ENCODE peak calls at places on chromosomes 5 and 9, in ten cellular contexts. One of them, this sample, is unnamed.

GRCh38 chr9:81499571-81499970 is 189.8 kb downstream of the TLE1 start:
- DNase-seq in right cardiac atrium: no peak
- DNase-seq in Peyer's patch: no peak
- DNase-seq in mammary epithelial cell: no peak
- DNase-seq in psoas muscle: no peak
- DNase-seq in HCT116: no peak
- DNase-seq in CD8-positive, alpha-beta memory T cell: no peak
- DNase-seq in testis: no peak
- DNase-seq in cardiac fibroblast: no peak
- DNase-seq in BJ: no peak
- DNase-seq in this sample: no peak

GRCh38 chr9:90827181-90827866 is 25.7 kb downstream of the SYK start:
- DNase-seq in testis: no peak
- DNase-seq in HCT116: no peak
- DNase-seq in BJ: no peak
- DNase-seq in Peyer's patch: peak
- DNase-seq in CD8-positive, alpha-beta memory T cell: no peak
- DNase-seq in mammary epithelial cell: no peak
- DNase-seq in psoas muscle: no peak
- DNase-seq in cardiac fibroblast: no peak
- DNase-seq in right cardiac atrium: no peak
- DNase-seq in this sample: peak

GRCh38 chr9:2140600-2141223 is 125.6 kb downstream of the SMARCA2 start:
- DNase-seq in HCT116: no peak
- DNase-seq in CD8-positive, alpha-beta memory T cell: no peak
- DNase-seq in testis: no peak
- DNase-seq in psoas muscle: no peak
- DNase-seq in cardiac fibroblast: no peak
- DNase-seq in BJ: no peak
- DNase-seq in mammary epithelial cell: no peak
- DNase-seq in right cardiac atrium: peak
- DNase-seq in Peyer's patch: no peak
- DNase-seq in this sample: no peak

GRCh38 chr5:66933066-66933465 is 263.5 kb downstream of the CD180 start:
- DNase-seq in right cardiac atrium: no peak
- DNase-seq in Peyer's patch: no peak
- DNase-seq in HCT116: no peak
- DNase-seq in cardiac fibroblast: peak
- DNase-seq in testis: no peak
- DNase-seq in BJ: peak
- DNase-seq in mammary epithelial cell: peak
- DNase-seq in CD8-positive, alpha-beta memory T cell: no peak
- DNase-seq in psoas muscle: no peak
- DNase-seq in this sample: no peak

GRCh38 chr9:90296539-90296938 is 346.1 kb downstream of the DIRAS2 start:
- DNase-seq in testis: no peak
- DNase-seq in cardiac fibroblast: no peak
- DNase-seq in BJ: no peak
- DNase-seq in right cardiac atrium: no peak
- DNase-seq in mammary epithelial cell: no peak
- DNase-seq in HCT116: no peak
- DNase-seq in Peyer's patch: no peak
- DNase-seq in psoas muscle: no peak
- DNase-seq in CD8-positive, alpha-beta memory T cell: no peak
- DNase-seq in this sample: no peak

GRCh38 chr5:167816354-167816753 is 475.1 kb upstream of the WWC1 start:
- DNase-seq in mammary epithelial cell: no peak
- DNase-seq in psoas muscle: no peak
- DNase-seq in cardiac fibroblast: peak
- DNase-seq in HCT116: no peak
- DNase-seq in right cardiac atrium: no peak
- DNase-seq in CD8-positive, alpha-beta memory T cell: no peak
- DNase-seq in testis: no peak
- DNase-seq in Peyer's patch: no peak
- DNase-seq in BJ: no peak
- DNase-seq in this sample: no peak

GRCh38 chr5:139912158-139912557 is 116.5 kb downstream of the PSD2 start:
- DNase-seq in BJ: no peak
- DNase-seq in HCT116: no peak
- DNase-seq in right cardiac atrium: no peak
- DNase-seq in CD8-positive, alpha-beta memory T cell: no peak
- DNase-seq in psoas muscle: no peak
- DNase-seq in cardiac fibroblast: no peak
- DNase-seq in Peyer's patch: no peak
- DNase-seq in testis: peak
- DNase-seq in mammary epithelial cell: no peak
- DNase-seq in this sample: no peak

GRCh38 chr5:15785636-15786035 is 285.7 kb downstream of the FBXL7 start:
- DNase-seq in right cardiac atrium: no peak
- DNase-seq in CD8-positive, alpha-beta memory T cell: no peak
- DNase-seq in HCT116: no peak
- DNase-seq in mammary epithelial cell: no peak
- DNase-seq in BJ: no peak
- DNase-seq in testis: no peak
- DNase-seq in psoas muscle: no peak
- DNase-seq in Peyer's patch: no peak
- DNase-seq in cardiac fibroblast: no peak
- DNase-seq in this sample: peak

GRCh38 chr9:136603216-136603615 is 57.4 kb upstream of the NOTCH1 start:
- DNase-seq in cardiac fibroblast: no peak
- DNase-seq in right cardiac atrium: no peak
- DNase-seq in CD8-positive, alpha-beta memory T cell: no peak
- DNase-seq in psoas muscle: no peak
- DNase-seq in mammary epithelial cell: no peak
- DNase-seq in HCT116: no peak
- DNase-seq in testis: no peak
- DNase-seq in BJ: no peak
- DNase-seq in Peyer's patch: peak
- DNase-seq in this sample: no peak

GRCh38 chr9:121772600-121773285 is 121.3 kb downstream of the DAB2IP start:
- DNase-seq in testis: peak
- DNase-seq in HCT116: no peak
- DNase-seq in cardiac fibroblast: no peak
- DNase-seq in CD8-positive, alpha-beta memory T cell: no peak
- DNase-seq in Peyer's patch: no peak
- DNase-seq in BJ: no peak
- DNase-seq in psoas muscle: peak
- DNase-seq in mammary epithelial cell: no peak
- DNase-seq in right cardiac atrium: peak
- DNase-seq in this sample: no peak

GRCh38 chr9:94825620-94825958 is 99.1 kb downstream of the AOPEP start:
- DNase-seq in CD8-positive, alpha-beta memory T cell: no peak
- DNase-seq in psoas muscle: no peak
- DNase-seq in testis: no peak
- DNase-seq in BJ: no peak
- DNase-seq in mammary epithelial cell: no peak
- DNase-seq in cardiac fibroblast: no peak
- DNase-seq in HCT116: no peak
- DNase-seq in Peyer's patch: no peak
- DNase-seq in right cardiac atrium: no peak
- DNase-seq in this sample: no peak

GRCh38 chr9:120152295-120152694 is 427.7 kb downstream of the CDK5RAP2 start:
- DNase-seq in right cardiac atrium: peak
- DNase-seq in cardiac fibroblast: no peak
- DNase-seq in BJ: no peak
- DNase-seq in CD8-positive, alpha-beta memory T cell: no peak
- DNase-seq in Peyer's patch: no peak
- DNase-seq in psoas muscle: no peak
- DNase-seq in testis: peak
- DNase-seq in mammary epithelial cell: no peak
- DNase-seq in HCT116: no peak
- DNase-seq in this sample: no peak

GRCh38 chr9:120153258-120153657 is 426.7 kb downstream of the CDK5RAP2 start:
- DNase-seq in psoas muscle: no peak
- DNase-seq in Peyer's patch: no peak
- DNase-seq in testis: no peak
- DNase-seq in BJ: no peak
- DNase-seq in CD8-positive, alpha-beta memory T cell: no peak
- DNase-seq in HCT116: no peak
- DNase-seq in mammary epithelial cell: no peak
- DNase-seq in right cardiac atrium: no peak
- DNase-seq in cardiac fibroblast: no peak
- DNase-seq in this sample: no peak

GRCh38 chr9:120151149-120151548 is 428.8 kb downstream of the CDK5RAP2 start:
- DNase-seq in BJ: no peak
- DNase-seq in psoas muscle: no peak
- DNase-seq in CD8-positive, alpha-beta memory T cell: no peak
- DNase-seq in mammary epithelial cell: no peak
- DNase-seq in testis: no peak
- DNase-seq in cardiac fibroblast: no peak
- DNase-seq in HCT116: no peak
- DNase-seq in Peyer's patch: no peak
- DNase-seq in right cardiac atrium: no peak
- DNase-seq in this sample: no peak

GRCh38 chr9:120151806-120152205 is 428.2 kb downstream of the CDK5RAP2 start:
- DNase-seq in right cardiac atrium: peak
- DNase-seq in Peyer's patch: no peak
- DNase-seq in BJ: no peak
- DNase-seq in psoas muscle: no peak
- DNase-seq in mammary epithelial cell: no peak
- DNase-seq in HCT116: no peak
- DNase-seq in cardiac fibroblast: no peak
- DNase-seq in testis: no peak
- DNase-seq in CD8-positive, alpha-beta memory T cell: no peak
- DNase-seq in this sample: no peak
- H3K4me3 ChIP-seq in right cardiac atrium: no peak
- H3K4me3 ChIP-seq in Peyer's patch: no peak
- H3K4me3 ChIP-seq in BJ: no peak
- H3K4me3 ChIP-seq in psoas muscle: no peak
- H3K4me3 ChIP-seq in mammary epithelial cell: no peak
- H3K4me3 ChIP-seq in HCT116: no peak
- H3K4me3 ChIP-seq in cardiac fibroblast: no peak
- H3K4me3 ChIP-seq in testis: no peak
- H3K4me3 ChIP-seq in CD8-positive, alpha-beta memory T cell: no peak
- H3K4me3 ChIP-seq in this sample: no peak

GRCh38 chr5:134758504-134759341 is at the start of gene DDX46:
- DNase-seq in HCT116: peak
- DNase-seq in mammary epithelial cell: peak
- DNase-seq in CD8-positive, alpha-beta memory T cell: peak
- DNase-seq in Peyer's patch: peak
- DNase-seq in psoas muscle: peak
- DNase-seq in testis: peak
- DNase-seq in BJ: peak
- DNase-seq in right cardiac atrium: peak
- DNase-seq in cardiac fibroblast: peak
- DNase-seq in this sample: peak
- H3K4me3 ChIP-seq in HCT116: peak
- H3K4me3 ChIP-seq in mammary epithelial cell: peak
- H3K4me3 ChIP-seq in CD8-positive, alpha-beta memory T cell: peak
- H3K4me3 ChIP-seq in Peyer's patch: peak
- H3K4me3 ChIP-seq in psoas muscle: peak
- H3K4me3 ChIP-seq in testis: peak
- H3K4me3 ChIP-seq in BJ: peak
- H3K4me3 ChIP-seq in right cardiac atrium: peak
- H3K4me3 ChIP-seq in cardiac fibroblast: peak
- H3K4me3 ChIP-seq in this sample: peak

GRCh38 chr9:33677961-33678360 is 117.4 kb upstream of the PRSS3 start:
- DNase-seq in right cardiac atrium: no peak
- DNase-seq in testis: no peak
- DNase-seq in cardiac fibroblast: no peak
- DNase-seq in CD8-positive, alpha-beta memory T cell: no peak
- DNase-seq in psoas muscle: no peak
- DNase-seq in BJ: no peak
- DNase-seq in Peyer's patch: no peak
- DNase-seq in HCT116: no peak
- DNase-seq in mammary epithelial cell: no peak
- DNase-seq in this sample: no peak
- H3K4me3 ChIP-seq in right cardiac atrium: no peak
- H3K4me3 ChIP-seq in testis: no peak
- H3K4me3 ChIP-seq in cardiac fibroblast: no peak
- H3K4me3 ChIP-seq in CD8-positive, alpha-beta memory T cell: no peak
- H3K4me3 ChIP-seq in psoas muscle: peak
- H3K4me3 ChIP-seq in BJ: no peak
- H3K4me3 ChIP-seq in Peyer's patch: no peak
- H3K4me3 ChIP-seq in HCT116: no peak
- H3K4me3 ChIP-seq in mammary epithelial cell: no peak
- H3K4me3 ChIP-seq in this sample: no peak

GRCh38 chr5:172451771-172452197 is 2.5 kb downstream of the SH3PXD2B start:
- DNase-seq in right cardiac atrium: peak
- DNase-seq in CD8-positive, alpha-beta memory T cell: no peak
- DNase-seq in psoas muscle: no peak
- DNase-seq in mammary epithelial cell: peak
- DNase-seq in Peyer's patch: peak
- DNase-seq in testis: no peak
- DNase-seq in cardiac fibroblast: peak
- DNase-seq in BJ: peak
- DNase-seq in HCT116: no peak
- DNase-seq in this sample: no peak

GRCh38 chr5:172452398-172453205 is 1.7 kb downstream of the SH3PXD2B start:
- DNase-seq in right cardiac atrium: peak
- DNase-seq in CD8-positive, alpha-beta memory T cell: no peak
- DNase-seq in cardiac fibroblast: peak
- DNase-seq in psoas muscle: no peak
- DNase-seq in Peyer's patch: peak
- DNase-seq in mammary epithelial cell: peak
- DNase-seq in BJ: peak
- DNase-seq in HCT116: peak
- DNase-seq in testis: peak
- DNase-seq in this sample: no peak

GRCh38 chr5:172450453-172450852 is 3.9 kb downstream of the SH3PXD2B start:
- DNase-seq in cardiac fibroblast: no peak
- DNase-seq in testis: no peak
- DNase-seq in psoas muscle: no peak
- DNase-seq in BJ: no peak
- DNase-seq in CD8-positive, alpha-beta memory T cell: no peak
- DNase-seq in Peyer's patch: no peak
- DNase-seq in mammary epithelial cell: no peak
- DNase-seq in HCT116: no peak
- DNase-seq in right cardiac atrium: no peak
- DNase-seq in this sample: no peak

GRCh38 chr5:172448999-172449398 is 5.3 kb downstream of the SH3PXD2B start:
- DNase-seq in psoas muscle: no peak
- DNase-seq in HCT116: no peak
- DNase-seq in CD8-positive, alpha-beta memory T cell: no peak
- DNase-seq in cardiac fibroblast: no peak
- DNase-seq in Peyer's patch: peak
- DNase-seq in mammary epithelial cell: no peak
- DNase-seq in BJ: no peak
- DNase-seq in right cardiac atrium: no peak
- DNase-seq in testis: no peak
- DNase-seq in this sample: no peak

DNA sequence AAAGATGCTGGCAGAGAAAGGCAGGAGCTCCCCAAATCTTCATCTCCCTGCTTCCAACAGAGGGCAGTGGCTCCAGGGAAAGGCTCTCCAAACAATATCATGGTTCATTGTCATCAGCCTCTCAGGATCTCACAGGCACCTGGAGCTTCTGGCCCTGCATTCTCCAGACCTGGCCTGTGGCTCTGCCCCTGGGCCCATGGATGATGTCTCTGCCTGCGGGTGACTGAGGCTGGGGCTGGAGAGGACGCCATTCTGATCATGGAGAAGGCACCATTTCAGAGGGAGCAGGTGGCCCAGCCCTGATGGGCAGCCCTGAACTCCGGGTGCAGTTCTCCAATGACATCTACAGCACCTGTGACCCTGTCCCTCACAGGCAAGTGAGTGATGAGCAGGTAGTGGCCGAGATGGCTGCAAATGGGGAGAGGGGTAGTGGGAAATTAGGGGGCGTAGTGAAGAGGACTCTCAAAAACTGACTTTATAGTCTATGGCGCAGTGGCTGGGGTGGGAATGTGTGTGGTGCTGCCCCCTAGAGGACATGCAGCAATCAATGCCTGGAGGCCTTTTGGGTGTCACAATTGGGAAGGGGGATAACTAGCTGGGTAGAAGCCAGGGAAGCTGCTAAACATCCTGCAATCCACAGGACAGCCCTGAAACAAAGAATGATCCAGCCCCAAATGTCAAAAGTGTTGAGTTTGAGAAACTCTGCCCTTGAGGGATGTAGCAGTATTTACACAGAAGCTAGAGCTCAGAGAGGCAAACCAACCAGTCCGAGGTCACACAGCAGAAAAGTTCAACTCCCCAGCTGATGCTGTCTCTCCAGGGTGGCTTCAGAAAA is 3.2 kb downstream of the SH3PXD2B start:
- DNase-seq in psoas muscle: no peak
- DNase-seq in CD8-positive, alpha-beta memory T cell: peak
- DNase-seq in HCT116: no peak
- DNase-seq in mammary epithelial cell: no peak
- DNase-seq in testis: no peak
- DNase-seq in BJ: no peak
- DNase-seq in cardiac fibroblast: peak
- DNase-seq in Peyer's patch: peak
- DNase-seq in right cardiac atrium: peak
- DNase-seq in this sample: no peak
- H3K4me3 ChIP-seq in psoas muscle: no peak
- H3K4me3 ChIP-seq in CD8-positive, alpha-beta memory T cell: no peak
- H3K4me3 ChIP-seq in HCT116: no peak
- H3K4me3 ChIP-seq in mammary epithelial cell: no peak
- H3K4me3 ChIP-seq in testis: no peak
- H3K4me3 ChIP-seq in BJ: no peak
- H3K4me3 ChIP-seq in cardiac fibroblast: peak
- H3K4me3 ChIP-seq in Peyer's patch: no peak
- H3K4me3 ChIP-seq in right cardiac atrium: no peak
- H3K4me3 ChIP-seq in this sample: peak

This sample was measured in esophagus muscularis mucosa.